ENCODE peak calls at places on chromosomes 6 and 20, in ten cellular contexts. F, L, M, Q, Y, R, Z, E, K and B are unnamed samples.

GRCh38 chr6:18410412-18410811 is 23.3 kb downstream of the RNF144B start:
- DNase-seq in Y (no peak), Q (no peak), E (no peak), Z (no peak), F (no peak), L (no peak), K (no peak), R (no peak), M (no peak), B (no peak)

GRCh38 chr20:63706852-63707557 is 771 bp downstream of the ARFRP1 start:
- DNase-seq in M (peak; percentile 69), Z (peak; percentile 47), R (peak; percentile 66), Q (no peak), Y (peak; percentile 40), L (peak; percentile 42), F (peak; percentile 38), E (no peak), K (peak; percentile 72), B (peak; percentile 73)

GRCh38 chr20:50129662-50130345 is 16.9 kb upstream of the UBE2V1 start:
- DNase-seq in F (no peak), K (no peak), R (no peak), E (no peak), Z (no peak), L (no peak), Q (no peak), Y (no peak), M (no peak), B (peak; percentile 90)

GRCh38 chr20:59785118-59785959 is 148.1 kb downstream of the SYCP2 start:
- DNase-seq in Z (no peak), K (peak; percentile 34), Q (no peak), R (no peak), M (no peak), Y (peak; percentile 4), L (no peak), F (no peak), E (no peak), B (peak; percentile 18)

GRCh38 chr20:59939052-59939878 is 840 bp downstream of the PPP1R3D start:
- DNase-seq in R (peak; percentile 25), E (no peak), K (no peak), Y (peak; percentile 32), L (peak; percentile 21), Z (no peak), M (peak; percentile 57), Q (no peak), F (peak; percentile 30), B (peak; percentile 72)

GRCh38 chr6:5723905-5724691 is 282.6 kb downstream of the NRN1 start:
- DNase-seq in L (peak; percentile 29), E (no peak), M (no peak), F (no peak), Y (peak; percentile 41), R (peak; percentile 22), Z (peak; percentile 77), Q (no peak), K (no peak), B (no peak)

GRCh38 chr20:19838495-19838894 is 80.4 kb downstream of the RIN2 start:
- DNase-seq in L (no peak), Z (no peak), F (no peak), Y (no peak), E (no peak), M (no peak), Q (no peak), K (no peak), R (no peak), B (no peak)

GRCh38 chr6:107600936-107601335 is 111.0 kb downstream of the SOBP start:
- DNase-seq in L (peak; percentile 34), Z (no peak), Q (peak; percentile 83), R (no peak), K (no peak), E (peak; percentile 52), F (no peak), Y (peak; percentile 46), M (peak; percentile 52), B (no peak)

GRCh38 chr6:28817808-28818145 is 106.0 kb downstream of the TRIM27 start:
- DNase-seq in Q (no peak), R (no peak), E (no peak), Z (no peak), F (no peak), Y (no peak), L (no peak), K (no peak), M (no peak), B (no peak)

GRCh38 chr6:34331361-34332050 is 61.0 kb downstream of the NUDT3 start:
- DNase-seq in E (no peak), Q (peak; percentile 61), Z (no peak), M (no peak), Y (no peak), F (no peak), R (no peak), K (no peak), L (no peak), B (no peak)

GRCh38 chr20:62362590-62362940 is 4.5 kb downstream of the LAMA5 start:
- DNase-seq in E (no peak), Z (no peak), L (no peak), M (no peak), R (no peak), F (no peak), K (no peak), Q (no peak), Y (no peak), B (no peak)

GRCh38 chr6:17015144-17015543 is 86.7 kb upstream of the STMND1 start:
- DNase-seq in R (no peak), F (no peak), Q (peak; percentile 32), M (no peak), Y (no peak), L (no peak), K (no peak), Z (no peak), E (no peak), B (no peak)

GRCh38 chr6:17011985-17012384 is 89.9 kb upstream of the STMND1 start:
- DNase-seq in Q (no peak), K (no peak), L (peak; percentile 65), M (no peak), Y (no peak), E (no peak), R (no peak), Z (no peak), F (no peak), B (no peak)

GRCh38 chr6:17015551-17016381 is 86.1 kb upstream of the STMND1 start:
- DNase-seq in Y (peak; percentile 34), K (peak; percentile 73), L (peak; percentile 7), Z (no peak), Q (peak; percentile 68), M (no peak), E (no peak), R (peak; percentile 31), F (peak; percentile 39), B (no peak)

GRCh38 chr6:17013701-17014100 is 88.1 kb upstream of the STMND1 start:
- DNase-seq in R (no peak), E (no peak), L (no peak), Q (peak; percentile 60), Y (no peak), K (no peak), F (no peak), Z (no peak), M (no peak), B (no peak)

DNA sequence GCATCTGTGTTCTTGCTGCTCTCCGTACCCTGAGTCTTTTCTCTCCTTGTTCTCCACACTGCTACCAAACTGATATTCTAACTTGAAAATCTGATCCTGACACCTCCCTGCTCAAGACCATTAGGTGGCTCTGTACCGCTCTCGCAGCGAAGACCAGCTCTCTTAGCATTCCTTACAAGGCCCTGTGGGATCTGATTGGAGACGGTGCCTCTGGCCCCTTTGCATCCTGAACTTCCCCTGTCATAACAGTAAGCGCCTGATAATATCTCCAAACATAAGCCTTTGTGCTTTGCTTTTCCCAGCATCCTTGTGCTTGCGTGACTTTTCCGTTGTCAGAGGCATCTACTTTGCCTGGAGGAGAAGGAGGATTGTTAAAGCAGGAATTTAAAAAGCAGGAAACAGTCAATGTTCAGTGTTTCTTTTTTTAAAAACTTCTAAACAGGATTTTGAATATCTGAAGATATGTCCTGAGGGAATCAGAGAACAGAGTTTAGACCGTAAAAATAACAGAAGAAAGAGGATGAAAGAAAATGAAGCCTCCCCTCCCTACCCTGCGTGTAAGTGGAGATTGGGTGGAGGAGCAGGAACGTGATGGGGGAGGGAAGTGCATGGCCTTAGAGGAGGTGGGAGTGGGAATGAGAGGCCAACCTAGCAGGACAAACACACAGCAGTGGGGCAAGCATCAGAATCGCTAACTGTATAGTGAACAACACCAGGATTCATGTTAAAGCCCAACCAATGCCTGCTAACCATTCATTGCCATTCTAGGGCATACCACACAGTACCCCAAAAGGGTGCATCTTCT is 89.2 kb upstream of the STMND1 start:
- DNase-seq in E (no peak), Y (no peak), L (peak; percentile 29), R (no peak), F (no peak), Z (no peak), M (no peak), Q (peak; percentile 84), K (no peak), B (peak; percentile 87)
- TF ChIP-seq CTCF in E (no peak), Y (peak; percentile 32), L (no peak), R (no peak), F (peak; percentile 29), Z (no peak), M (no peak), Q (peak; percentile 49), K (no peak), B (peak; percentile 18)

GRCh38 chr20:33789858-33790182 is 21.3 kb upstream of the CHMP4B start:
- DNase-seq in Q (no peak), L (no peak), Z (no peak), M (no peak), F (no peak), R (no peak), K (no peak), E (no peak), Y (no peak), B (no peak)
- H3K4me1 ChIP-seq in Q (peaks cover 28% of the 10 kb centered on the region), L (peaks cover 42% of the 10 kb centered on the region), Z (peaks cover 47% of the 10 kb centered on the region), M (no peaks in the 10 kb centered on the region), F (peaks cover 18% of the 10 kb centered on the region), R (peaks cover 5% of the 10 kb centered on the region), K (no peaks in the 10 kb centered on the region), E (peaks cover 30% of the 10 kb centered on the region), Y (no peaks in the 10 kb centered on the region), B (peaks cover 63% of the 10 kb centered on the region)

DNA sequence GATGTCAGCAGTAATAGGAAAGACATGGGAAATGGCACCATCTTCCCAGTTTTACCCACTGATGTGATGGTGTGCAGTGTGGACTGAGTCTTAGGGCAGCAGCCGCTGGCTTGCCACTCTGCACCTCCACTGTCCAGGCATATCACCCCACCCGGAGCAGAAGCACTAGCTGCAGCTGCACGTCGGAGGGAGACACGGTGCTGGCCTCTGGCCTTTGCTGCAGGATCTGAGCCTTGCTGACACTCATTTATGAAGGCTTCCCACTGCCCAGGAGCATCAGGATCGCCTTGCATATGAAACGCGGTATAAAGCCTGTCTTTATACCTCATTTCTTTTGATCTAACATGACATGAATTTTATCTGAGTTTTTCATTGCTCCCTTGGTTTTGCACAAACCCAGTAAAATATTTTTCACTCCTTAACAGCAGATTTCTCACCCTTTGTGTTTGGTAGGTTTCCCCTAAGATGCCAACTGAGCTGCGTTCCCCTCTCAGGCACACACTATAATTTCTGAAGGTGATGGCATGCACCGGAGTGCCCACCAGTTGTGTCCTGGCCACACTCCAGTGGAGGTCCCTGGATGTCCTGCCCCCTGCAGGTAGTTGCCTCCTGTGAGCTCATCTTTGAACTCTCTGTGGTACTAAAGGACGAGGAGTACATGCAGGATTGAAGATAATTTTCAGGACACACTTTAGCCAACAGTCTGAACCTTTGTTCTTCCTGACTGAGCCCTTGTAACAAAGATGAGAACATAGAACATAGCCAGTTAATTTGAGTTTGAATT is 8.9 kb upstream of the EXOC2 start:
- DNase-seq in Q (no peak), K (no peak), M (no peak), E (no peak), L (no peak), R (no peak), F (no peak), Z (no peak), Y (no peak), B (no peak)
- TF ChIP-seq CTCF in Q (peak; percentile 17), K (no peak), M (no peak), E (no peak), L (no peak), R (no peak), F (no peak), Z (no peak), Y (no peak), B (no peak)

GRCh38 chr6:48032156-48032555 is 78.8 kb downstream of the PTCHD4 start:
- DNase-seq in M (no peak), L (no peak), Q (peak; percentile 87), Z (no peak), Y (no peak), K (no peak), E (no peak), F (no peak), R (no peak), B (no peak)
- H3K4me1 ChIP-seq in M (no peaks in the 10 kb centered on the region), L (no peaks in the 10 kb centered on the region), Q (no peaks in the 10 kb centered on the region), Z (no peaks in the 10 kb centered on the region), Y (no peaks in the 10 kb centered on the region), K (no peaks in the 10 kb centered on the region), E (no peaks in the 10 kb centered on the region), F (no peaks in the 10 kb centered on the region), R (no peaks in the 10 kb centered on the region), B (no peaks in the 10 kb centered on the region)